ENCODE peak calls at places on chromosomes 1 and 21, in eight cellular contexts. R is hippocampal formation; B is glutamatergic neuron; V is stimulated activated CD8-positive, alpha-beta memory T cell treated with anti-CD3 and anti-CD28 coated beads, Interleukin-4, amount 100 ng/mL, for 24 hours; E is NT2/D1; L is cardiac fibroblast; J is epithelial cell of proximal tubule; Q is GM10248. A is an unnamed sample.

GRCh38 chr21:15659768-15660423 is 69.9 kb upstream of the USP25 start:
- DNase-seq in V (no peak), E (no peak), L (no peak), Q (no peak), J (peak; percentile 89), B (no peak), R (no peak), A (no peak)

GRCh38 chr1:22295856-22296255 is 153.0 kb upstream of the WNT4 start:
- DNase-seq in B (no peak), R (no peak), E (no peak), V (no peak), L (no peak), J (no peak), Q (no peak), A (no peak)

GRCh38 chr1:153277852-153278251 is 18.4 kb downstream of the LORICRIN start:
- DNase-seq in J (no peak), R (no peak), V (peak; percentile 2), Q (peak; percentile 62), L (no peak), B (no peak), E (peak; percentile 56), A (no peak)

GRCh38 chr1:226912587-226913176 is 27.4 kb upstream of the COQ8A start:
- DNase-seq in R (peak; percentile 30), J (no peak), L (peak; percentile 55), V (no peak), E (peak; percentile 39), B (peak; percentile 69), Q (peak; percentile 73), A (no peak)

GRCh38 chr1:47189844-47190562 is at the start of gene PDZK1IP1:
- DNase-seq in J (peak; percentile 97), R (no peak), B (no peak), Q (no peak), E (no peak), L (peak; percentile 93), V (no peak), A (peak; percentile 34)

GRCh38 chr1:16028237-16029002 is 6.6 kb downstream of the CLCNKA start:
- DNase-seq in Q (no peak), L (no peak), J (no peak), V (no peak), R (no peak), E (no peak), B (no peak), A (no peak)

GRCh38 chr1:25486602-25487001 is 55.9 kb downstream of the MACO1 start:
- DNase-seq in E (no peak), Q (no peak), V (no peak), L (peak; percentile 35), J (no peak), R (no peak), B (no peak), A (no peak)

GRCh38 chr1:55507578-55507931 is 292.4 kb upstream of the USP24 start:
- DNase-seq in Q (no peak), J (no peak), E (no peak), L (no peak), V (no peak), R (no peak), B (no peak), A (no peak)

GRCh38 chr21:28100366-28100765 is 892.3 kb downstream of the LTN1 start:
- DNase-seq in J (no peak), R (no peak), V (no peak), E (no peak), B (no peak), L (no peak), Q (no peak), A (no peak)

GRCh38 chr21:45848352-45848751 is 133.2 kb upstream of the COL6A1 start:
- DNase-seq in L (no peak), B (no peak), R (no peak), E (no peak), J (no peak), Q (no peak), V (no peak), A (no peak)

GRCh38 chr1:219488275-219488674 is 124.6 kb downstream of the ZC3H11B start:
- DNase-seq in E (no peak), V (no peak), R (no peak), J (no peak), L (no peak), Q (no peak), B (no peak), A (no peak)

GRCh38 chr21:15732290-15732995 is 2.7 kb downstream of the USP25 start:
- DNase-seq in E (no peak), R (no peak), V (no peak), J (no peak), B (no peak), Q (peak; percentile 69), L (peak; percentile 56), A (no peak)

GRCh38 chr21:46399129-46399528 is 59.6 kb upstream of the DIP2A start:
- DNase-seq in J (no peak), B (no peak), V (no peak), E (no peak), L (no peak), R (no peak), Q (no peak), A (no peak)

GRCh38 chr21:25764065-25764464 is 29.3 kb downstream of the GABPA start:
- DNase-seq in L (no peak), E (no peak), J (no peak), B (no peak), R (no peak), V (no peak), Q (no peak), A (no peak)

GRCh38 chr1:23421752-23422312 is 2.7 kb downstream of the TCEA3 start:
- DNase-seq in R (no peak), Q (no peak), B (no peak), V (no peak), E (no peak), J (no peak), L (peak; percentile 74), A (peak; percentile 47)

GRCh38 chr1:235060607-235061470 is 67.8 kb downstream of the TOMM20 start:
- DNase-seq in E (peak; percentile 77), Q (no peak), V (no peak), L (peak; percentile 25), B (no peak), J (no peak), R (no peak), A (no peak)

GRCh38 chr1:37931148-37931492 is 15.7 kb downstream of the INPP5B start:
- DNase-seq in V (no peak), B (no peak), J (no peak), R (no peak), E (no peak), L (no peak), Q (peak; percentile 8), A (no peak)

A was measured in frontal cortex.